ENCODE peak calls at places on chromosomes 3 and 15, in five cellular contexts. Y is IMR-90, W is K562, U is MM.1S, O is endodermal cell. R is an unnamed sample.

GRCh38 chr3:5479229-5479799 is 291.8 kb downstream of the EDEM1 start:
- DNase-seq in Y (no peak), W (peak; percentile 34), U (no peak), O (no peak), R (no peak)

GRCh38 chr15:47717036-47717611 is at the start of gene SEMA6D:
- DNase-seq in Y (peak; percentile 85), W (no peak), U (peak; percentile 22), O (peak; percentile 91), R (peak; percentile 92)

GRCh38 chr3:14785207-14786155 is 33.3 kb upstream of the FGD5 start:
- DNase-seq in Y (no peak), W (no peak), U (no peak), O (peak; percentile 37), R (no peak)

GRCh38 chr15:68644088-68644904 is 65.5 kb downstream of the CORO2B start:
- DNase-seq in Y (peak; percentile 90), W (peak; percentile 27), U (no peak), O (peak; percentile 36), R (peak; percentile 75)

GRCh38 chr3:125053304-125053699 is 2.5 kb downstream of the HEG1 start:
- DNase-seq in Y (no peak), W (no peak), U (no peak), O (no peak), R (no peak)

GRCh38 chr3:63824309-63824708 is 5.2 kb downstream of the C3orf49 start:
- DNase-seq in Y (peak; percentile 87), W (no peak), U (no peak), O (no peak), R (peak; percentile 21)

GRCh38 chr15:64349375-64349774 is 6.6 kb downstream of the CSNK1G1 start:
- DNase-seq in Y (no peak), W (no peak), U (no peak), O (no peak), R (no peak)

GRCh38 chr15:64883997-64884511 is 27.6 kb upstream of the ANKDD1A start:
- DNase-seq in Y (peak; percentile 97), W (no peak), U (no peak), O (peak; percentile 68), R (peak; percentile 78)

GRCh38 chr3:126270145-126270811 is 86.9 kb downstream of the KLF15 start:
- DNase-seq in Y (peak; percentile 34), W (no peak), U (no peak), O (no peak), R (peak; percentile 42)

GRCh38 chr3:190130700-190131099 is 10.0 kb upstream of the P3H2 start:
- DNase-seq in Y (no peak), W (no peak), U (no peak), O (no peak), R (no peak)

GRCh38 chr15:58213587-58214360 is 75.6 kb downstream of the AQP9 start:
- DNase-seq in Y (peak; percentile 18), W (no peak), U (no peak), O (no peak), R (peak; percentile 65)

GRCh38 chr15:60582370-60583036 is 103.6 kb upstream of the ICE2 start:
- DNase-seq in Y (peak; percentile 54), W (no peak), U (no peak), O (no peak), R (no peak)

GRCh38 chr3:189324538-189325138 is 152.9 kb downstream of the TPRG1 start:
- DNase-seq in Y (peak; percentile 72), W (no peak), U (peak; percentile 100), O (no peak), R (peak; percentile 56)

GRCh38 chr3:140251678-140252077 is 316.7 kb downstream of the CLSTN2 start:
- DNase-seq in Y (no peak), W (no peak), U (no peak), O (no peak), R (no peak)

GRCh38 chr3:18066899-18067582 is 324.6 kb upstream of the TBC1D5 start:
- DNase-seq in Y (no peak), W (no peak), U (no peak), O (no peak), R (no peak)

GRCh38 chr15:86164222-86164898 is 84.7 kb downstream of the AGBL1 start:
- DNase-seq in Y (no peak), W (no peak), U (no peak), O (no peak), R (no peak)

GRCh38 chr15:89450076-89451006 is 46.0 kb downstream of the RHCG start:
- DNase-seq in Y (no peak), W (no peak), U (no peak), O (peak; percentile 79), R (no peak)

GRCh38 chr3:117657278-117657677 is 947.7 kb downstream of the TUSC7 start:
- DNase-seq in Y (no peak), W (no peak), U (no peak), O (no peak), R (no peak)

GRCh38 chr3:1350885-1351284 is 258.1 kb downstream of the CNTN6 start:
- DNase-seq in Y (no peak), W (no peak), U (no peak), O (no peak), R (no peak)

GRCh38 chr3:171206283-171206682 is 179.8 kb upstream of the SLC2A2 start:
- DNase-seq in Y (no peak), W (no peak), U (no peak), O (peak; percentile 90), R (no peak)

GRCh38 chr3:128846501-128846900 is 32.9 kb upstream of the ACAD9 start:
- DNase-seq in Y (no peak), W (no peak), U (no peak), O (no peak), R (no peak)

GRCh38 chr3:10283638-10284037 is 9.1 kb downstream of the GHRL start:
- DNase-seq in Y (no peak), W (no peak), U (no peak), O (no peak), R (no peak)

GRCh38 chr15:68337826-68338225 is 60.3 kb downstream of the FEM1B start:
- DNase-seq in Y (no peak), W (no peak), U (no peak), O (no peak), R (no peak)

GRCh38 chr3:53716998-53717397 is 129.2 kb downstream of the CHDH start:
- DNase-seq in Y (no peak), W (no peak), U (no peak), O (peak; percentile 39), R (no peak)

GRCh38 chr3:22306454-22306853 is 555.4 kb upstream of the ZNF385D start:
- DNase-seq in Y (no peak), W (no peak), U (no peak), O (no peak), R (no peak)

DNA sequence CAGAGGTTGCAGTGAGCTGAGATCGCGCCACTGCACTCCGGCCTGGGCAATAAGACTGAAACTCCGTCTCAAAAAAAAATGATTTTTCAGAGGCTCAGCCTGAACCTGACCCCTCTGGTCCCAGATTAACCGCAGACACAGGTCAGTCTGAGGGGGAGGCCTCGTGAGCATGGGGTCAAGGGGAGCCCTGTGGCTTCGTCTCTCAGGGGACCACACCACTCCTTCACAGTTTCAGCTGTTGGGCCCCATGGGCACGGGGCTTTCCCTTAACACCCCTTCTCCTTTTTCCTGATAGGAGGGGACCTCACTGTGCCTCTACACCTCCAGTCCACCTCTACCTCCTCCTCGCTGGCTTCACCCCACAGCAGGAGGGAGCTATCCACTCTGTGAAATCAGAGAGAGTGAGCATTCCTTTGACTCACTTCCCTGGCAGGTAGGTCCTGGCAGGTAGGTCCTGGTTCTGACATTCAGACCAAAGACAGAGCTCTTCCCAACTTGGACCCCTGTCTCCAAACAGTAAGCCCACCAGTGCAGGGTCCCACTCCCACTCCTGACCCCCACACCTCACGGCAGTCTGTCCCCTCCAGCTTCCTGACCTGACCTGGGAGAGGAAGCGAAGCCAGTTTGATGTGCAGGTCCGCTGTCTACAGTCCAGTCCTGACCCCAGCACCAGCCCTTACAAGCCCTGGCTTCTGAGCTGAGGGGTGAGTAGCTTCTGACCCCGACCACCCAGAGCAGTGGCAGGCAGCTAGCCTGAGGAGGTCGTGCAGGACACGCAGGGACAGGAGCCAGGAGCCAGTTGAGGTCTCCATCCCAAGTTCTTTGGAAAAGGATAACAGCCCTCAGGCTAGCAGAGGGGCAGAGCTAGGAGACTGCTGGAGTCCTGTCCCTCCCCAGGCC is 9.0 kb downstream of the RRP9 start:
- DNase-seq in Y (no peak), W (no peak), U (no peak), O (no peak), R (no peak)
- H3K4me1 ChIP-seq in Y (no peaks in the 10 kb centered on the region), W (peaks cover 1% of the 10 kb centered on the region), U (no peaks in the 10 kb centered on the region), O (no peaks in the 10 kb centered on the region), R (no peaks in the 10 kb centered on the region)

DNA sequence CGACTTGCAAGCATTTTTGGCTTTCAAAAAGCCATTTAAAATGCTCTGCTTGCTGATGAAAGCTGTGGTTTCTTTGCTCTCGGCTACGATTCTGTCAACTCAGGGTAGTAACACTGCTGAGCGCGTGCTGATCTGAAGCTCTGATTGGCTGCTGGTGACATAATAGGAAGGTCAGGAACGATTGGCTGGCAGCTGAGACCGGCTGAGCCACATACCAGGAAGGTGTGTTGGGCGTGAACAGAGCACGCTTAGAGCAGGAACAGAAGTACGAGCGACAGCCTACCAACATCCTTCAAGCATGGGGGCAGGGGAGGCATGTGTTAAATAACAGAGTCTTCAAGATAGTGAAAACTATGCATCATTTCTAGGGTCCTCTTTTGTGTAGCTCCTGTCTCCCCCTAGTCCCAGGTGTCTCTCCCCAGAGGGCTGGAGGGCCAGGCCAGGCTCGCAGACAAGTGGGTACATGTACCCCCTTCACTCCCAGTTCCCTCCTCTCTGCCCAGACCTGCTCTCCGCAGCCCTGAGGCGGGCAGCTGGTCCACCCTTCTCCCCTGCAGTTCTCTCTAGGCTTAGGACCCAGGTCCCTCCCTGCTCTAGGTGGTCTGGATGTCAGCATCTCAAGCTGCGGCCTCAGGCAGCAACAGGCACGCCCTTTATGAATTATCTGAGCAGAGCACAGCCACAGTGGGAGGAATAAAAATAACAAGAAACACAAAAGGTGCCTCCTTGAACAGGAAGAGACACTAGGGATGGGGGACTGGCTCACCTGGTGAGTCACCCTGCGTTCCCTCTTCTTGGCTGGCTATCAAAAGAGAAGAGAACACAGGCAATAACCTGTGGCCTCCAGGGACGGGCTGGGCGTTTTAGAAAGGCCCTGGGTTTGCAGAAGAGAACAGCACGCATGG is 76.0 kb downstream of the TAMM41 start:
- DNase-seq in Y (peak; percentile 87), W (peak; percentile 95), U (peak; percentile 86), O (peak; percentile 95), R (peak; percentile 87)
- H3K4me3 ChIP-seq in Y (no peak overlapping the region), W (no peak overlapping the region), U (no peak overlapping the region), O (peak overlapping the region; percentile 42), R (peak overlapping the region; percentile 66)

DNA sequence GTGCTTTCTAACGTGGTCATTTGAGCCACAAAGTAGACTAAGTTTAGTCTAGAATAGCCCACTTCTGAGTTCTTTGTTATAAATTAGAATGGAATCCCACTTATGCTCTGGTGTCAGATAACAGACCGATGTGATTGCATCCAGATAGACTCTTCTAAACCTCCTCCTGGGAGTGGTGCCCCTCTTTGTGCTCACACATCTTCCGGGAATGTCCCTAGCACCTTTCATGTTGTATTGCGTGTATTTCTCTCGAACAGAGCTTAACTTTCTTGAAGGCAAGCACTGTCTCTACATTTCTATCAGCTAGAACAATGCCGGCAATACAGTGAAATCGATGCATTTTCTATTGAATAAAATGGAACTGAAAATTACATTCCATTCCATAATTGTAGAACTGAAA is 23.0 kb downstream of the CP start:
- DNase-seq in Y (peak; percentile 63), W (no peak), U (no peak), O (peak; percentile 73), R (peak; percentile 55)
- H3K9ac ChIP-seq in Y (no peak overlapping the region), W (no peak overlapping the region), U (no peak overlapping the region), O (no peak overlapping the region), R (no peak overlapping the region)

DNA sequence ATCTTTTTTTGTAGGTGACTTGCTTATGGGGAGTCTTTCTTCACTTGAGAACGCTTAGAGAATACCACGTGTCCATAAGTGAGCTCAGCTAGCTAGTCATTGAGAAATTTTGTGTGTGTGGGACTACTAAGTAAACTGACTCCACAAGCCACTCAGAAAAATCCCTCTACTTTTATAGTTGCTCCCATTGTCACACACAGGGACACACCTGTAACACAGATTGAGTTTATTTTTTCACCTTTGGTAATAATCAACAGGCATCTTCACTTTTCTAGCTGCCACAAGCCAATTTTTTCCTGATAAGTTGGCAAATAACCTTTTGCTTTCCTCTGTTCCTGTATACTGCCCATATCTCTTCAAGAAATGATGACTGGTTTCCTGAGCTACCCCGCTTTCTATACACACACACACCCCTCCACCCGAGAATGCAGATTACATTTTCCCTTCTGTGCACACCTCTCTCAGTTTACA is 4.5 kb downstream of the TSC22D2 start:
- DNase-seq in Y (peak; percentile 92), W (no peak), U (peak; percentile 44), O (no peak), R (peak; percentile 85)
- H3K4me1 ChIP-seq in Y (peaks cover 5% of the 10 kb centered on the region), W (peaks cover 28% of the 10 kb centered on the region), U (peaks cover 8% of the 10 kb centered on the region), O (no peaks in the 10 kb centered on the region), R (peaks cover 35% of the 10 kb centered on the region)

R was measured in adipocyte.